ENCODE peak calls at places on chromosomes 3 and 15, in eight cellular contexts. I, Z, H, P, B, J, U and W are unnamed samples.

GRCh38 chr15:56608140-56608778 is 125.0 kb downstream of the ZNF280D start:
- DNase-seq in B (no peak), J (no peak), H (no peak), U (no peak), I (no peak), P (no peak), Z (no peak), W (no peak)

GRCh38 chr3:187783098-187783497 is 37.8 kb upstream of the BCL6 start:
- DNase-seq in Z (peak), U (no peak), P (peak), H (peak), J (no peak), B (no peak), I (no peak), W (no peak)

GRCh38 chr3:192817053-192817452 is 89.7 kb upstream of the FGF12 start:
- DNase-seq in H (no peak), B (no peak), J (no peak), I (no peak), P (peak), U (no peak), Z (no peak), W (no peak)

GRCh38 chr15:85743392-85744045 is 51.2 kb downstream of the KLHL25 start:
- DNase-seq in I (no peak), J (no peak), Z (no peak), B (no peak), U (no peak), P (no peak), H (no peak), W (no peak)

GRCh38 chr3:141877911-141878310 is 1.5 kb downstream of the ATP1B3 start:
- DNase-seq in U (no peak), B (no peak), I (no peak), Z (no peak), P (no peak), H (peak), J (peak), W (no peak)

GRCh38 chr3:13824521-13825316 is 55.2 kb downstream of the WNT7A start:
- DNase-seq in Z (no peak), I (no peak), B (no peak), H (no peak), P (no peak), J (no peak), U (no peak), W (no peak)

GRCh38 chr3:148643389-148643840 is 54.3 kb upstream of the AGTR1 start:
- DNase-seq in P (no peak), H (peak), J (no peak), Z (peak), U (no peak), I (peak), B (no peak), W (no peak)

GRCh38 chr15:52161406-52161966 is 29.7 kb downstream of the GNB5 start:
- DNase-seq in P (no peak), I (no peak), H (no peak), U (no peak), B (no peak), Z (no peak), J (no peak), W (no peak)

GRCh38 chr15:99592135-99592845 is 26.5 kb downstream of the MEF2A start:
- DNase-seq in B (no peak), P (no peak), I (no peak), J (no peak), Z (no peak), U (no peak), H (no peak), W (no peak)

GRCh38 chr3:38585791-38586420 is 63.6 kb downstream of the SCN5A start:
- DNase-seq in Z (no peak), I (no peak), U (no peak), H (no peak), P (no peak), J (no peak), B (no peak), W (no peak)

GRCh38 chr15:67935244-67935643 is 95.4 kb upstream of the RNU6-1 start:
- DNase-seq in H (no peak), I (no peak), Z (no peak), U (no peak), P (no peak), J (no peak), B (no peak), W (no peak)

GRCh38 chr3:6392123-6392522 is 468.8 kb upstream of the GRM7 start:
- DNase-seq in H (no peak), Z (no peak), P (no peak), U (no peak), B (no peak), I (no peak), J (no peak), W (no peak)

GRCh38 chr3:99108508-99108907 is 207.0 kb upstream of the DCBLD2 start:
- DNase-seq in Z (peak), B (no peak), U (no peak), J (no peak), I (no peak), P (peak), H (peak), W (no peak)

GRCh38 chr3:99872633-99873254 is 55.1 kb downstream of the CMSS1 start:
- DNase-seq in B (no peak), Z (no peak), H (no peak), J (no peak), P (no peak), U (no peak), I (no peak), W (no peak)